ENCODE peak calls at places on chromosome 14, in five cellular contexts. One of them, this sample, is unnamed.
A peak's percentile ranks its signal among the peaks of the same experiment; 100 is the strongest.

GRCh38 chr14:72064501-72064900 is 132.3 kb downstream of the RGS6 start:
- DNase-seq in GM13977: no peak
- DNase-seq in tibial artery: no peak
- DNase-seq in HFFc6: no peak
- DNase-seq in IMR-90: no peak
- DNase-seq in this sample: no peak

GRCh38 chr14:68293404-68293803 is 473.8 kb downstream of the RAD51B start:
- DNase-seq in GM13977: no peak
- DNase-seq in tibial artery: no peak
- DNase-seq in HFFc6: no peak
- DNase-seq in IMR-90: no peak
- DNase-seq in this sample: no peak

GRCh38 chr14:104378636-104379225 is 200.8 kb upstream of the C14orf180 start:
- DNase-seq in GM13977: no peak
- DNase-seq in tibial artery: no peak
- DNase-seq in HFFc6: no peak
- DNase-seq in IMR-90: no peak
- DNase-seq in this sample: no peak

GRCh38 chr14:68547305-68548193 is 245.3 kb downstream of the ZFP36L1 start:
- DNase-seq in GM13977: no peak
- DNase-seq in tibial artery: peak; percentile 95
- DNase-seq in HFFc6: peak; percentile 94
- DNase-seq in IMR-90: peak; percentile 93
- DNase-seq in this sample: no peak

GRCh38 chr14:22159968-22160367 is 429.1 kb downstream of the DAD1 start:
- DNase-seq in GM13977: no peak
- DNase-seq in tibial artery: no peak
- DNase-seq in HFFc6: no peak
- DNase-seq in IMR-90: no peak
- DNase-seq in this sample: no peak

GRCh38 chr14:64727551-64728071 is 23.4 kb downstream of the PLEKHG3 start:
- DNase-seq in GM13977: no peak
- DNase-seq in tibial artery: peak; percentile 80
- DNase-seq in HFFc6: no peak
- DNase-seq in IMR-90: no peak
- DNase-seq in this sample: no peak

GRCh38 chr14:64946310-64947045 is 3.9 kb upstream of the GPX2 start:
- DNase-seq in GM13977: no peak
- DNase-seq in tibial artery: no peak
- DNase-seq in HFFc6: no peak
- DNase-seq in IMR-90: no peak
- DNase-seq in this sample: no peak

GRCh38 chr14:104956290-104956890 is 21.8 kb downstream of the AHNAK2 start:
- DNase-seq in GM13977: no peak
- DNase-seq in tibial artery: peak; percentile 60
- DNase-seq in HFFc6: no peak
- DNase-seq in IMR-90: no peak
- DNase-seq in this sample: no peak

GRCh38 chr14:91116913-91117588 is 3.2 kb downstream of the DGLUCY start:
- DNase-seq in GM13977: no peak
- DNase-seq in tibial artery: no peak
- DNase-seq in HFFc6: no peak
- DNase-seq in IMR-90: no peak
- DNase-seq in this sample: no peak

GRCh38 chr14:105733081-105734065 is 207.0 kb downstream of the TMEM121 start:
- DNase-seq in GM13977: peak; percentile 9
- DNase-seq in tibial artery: no peak
- DNase-seq in HFFc6: no peak
- DNase-seq in IMR-90: no peak
- DNase-seq in this sample: no peak

GRCh38 chr14:23041729-23042128 is 283 bp upstream of the PSMB11 start:
- DNase-seq in GM13977: no peak
- DNase-seq in tibial artery: no peak
- DNase-seq in HFFc6: peak; percentile 34
- DNase-seq in IMR-90: peak; percentile 68
- DNase-seq in this sample: no peak

GRCh38 chr14:21923820-21924219 is 250.2 kb upstream of the OR4E1 start:
- DNase-seq in GM13977: no peak
- DNase-seq in tibial artery: no peak
- DNase-seq in HFFc6: no peak
- DNase-seq in IMR-90: no peak
- DNase-seq in this sample: no peak

GRCh38 chr14:98293527-98293926 is 978.5 kb downstream of the BCL11B start:
- DNase-seq in GM13977: no peak
- DNase-seq in tibial artery: no peak
- DNase-seq in HFFc6: no peak
- DNase-seq in IMR-90: no peak
- DNase-seq in this sample: no peak

GRCh38 chr14:90900712-90901111 is 84.5 kb upstream of the TTC7B start:
- DNase-seq in GM13977: no peak
- DNase-seq in tibial artery: no peak
- DNase-seq in HFFc6: no peak
- DNase-seq in IMR-90: peak; percentile 19
- DNase-seq in this sample: no peak

GRCh38 chr14:75163677-75164076 is 12.7 kb downstream of the TMED10 start:
- DNase-seq in GM13977: no peak
- DNase-seq in tibial artery: no peak
- DNase-seq in HFFc6: no peak
- DNase-seq in IMR-90: no peak
- DNase-seq in this sample: no peak

GRCh38 chr14:86654558-86655184 is 1124.7 kb downstream of the FLRT2 start:
- DNase-seq in GM13977: peak; percentile 7
- DNase-seq in tibial artery: no peak
- DNase-seq in HFFc6: peak; percentile 16
- DNase-seq in IMR-90: peak; percentile 26
- DNase-seq in this sample: no peak

GRCh38 chr14:86022031-86022629 is 492.2 kb downstream of the FLRT2 start:
- DNase-seq in GM13977: no peak
- DNase-seq in tibial artery: no peak
- DNase-seq in HFFc6: peak; percentile 16
- DNase-seq in IMR-90: peak; percentile 84
- DNase-seq in this sample: no peak

GRCh38 chr14:57057803-57058202 is 210.9 kb downstream of the EXOC5 start:
- DNase-seq in GM13977: peak; percentile 6
- DNase-seq in tibial artery: no peak
- DNase-seq in HFFc6: no peak
- DNase-seq in IMR-90: no peak
- DNase-seq in this sample: no peak

GRCh38 chr14:29927596-29928341 is at the start of gene PRKD1:
- DNase-seq in GM13977: no peak
- DNase-seq in tibial artery: peak; percentile 80
- DNase-seq in HFFc6: peak; percentile 41
- DNase-seq in IMR-90: peak; percentile 62
- DNase-seq in this sample: peak; percentile 50

GRCh38 chr14:30834353-30834752 is 40.0 kb upstream of the COCH start:
- DNase-seq in GM13977: no peak
- DNase-seq in tibial artery: no peak
- DNase-seq in HFFc6: no peak
- DNase-seq in IMR-90: no peak
- DNase-seq in this sample: no peak

GRCh38 chr14:64692597-64693350 is 11.4 kb upstream of the PLEKHG3 start:
- DNase-seq in GM13977: no peak
- DNase-seq in tibial artery: no peak
- DNase-seq in HFFc6: no peak
- DNase-seq in IMR-90: no peak
- DNase-seq in this sample: no peak

GRCh38 chr14:91119556-91120311 is 5.9 kb downstream of the DGLUCY start:
- DNase-seq in GM13977: no peak
- DNase-seq in tibial artery: no peak
- DNase-seq in HFFc6: peak; percentile 79
- DNase-seq in IMR-90: peak; percentile 89
- DNase-seq in this sample: no peak

GRCh38 chr14:44149597-44149996 is 357.5 kb downstream of the FSCB start:
- DNase-seq in GM13977: no peak
- DNase-seq in tibial artery: no peak
- DNase-seq in HFFc6: no peak
- DNase-seq in IMR-90: no peak
- DNase-seq in this sample: no peak
- TF ChIP-seq CTCF in GM13977: peak; percentile 45
- TF ChIP-seq CTCF in tibial artery: no peak
- TF ChIP-seq CTCF in HFFc6: no peak
- TF ChIP-seq CTCF in IMR-90: no peak
- TF ChIP-seq CTCF in this sample: peak; percentile 64

DNA sequence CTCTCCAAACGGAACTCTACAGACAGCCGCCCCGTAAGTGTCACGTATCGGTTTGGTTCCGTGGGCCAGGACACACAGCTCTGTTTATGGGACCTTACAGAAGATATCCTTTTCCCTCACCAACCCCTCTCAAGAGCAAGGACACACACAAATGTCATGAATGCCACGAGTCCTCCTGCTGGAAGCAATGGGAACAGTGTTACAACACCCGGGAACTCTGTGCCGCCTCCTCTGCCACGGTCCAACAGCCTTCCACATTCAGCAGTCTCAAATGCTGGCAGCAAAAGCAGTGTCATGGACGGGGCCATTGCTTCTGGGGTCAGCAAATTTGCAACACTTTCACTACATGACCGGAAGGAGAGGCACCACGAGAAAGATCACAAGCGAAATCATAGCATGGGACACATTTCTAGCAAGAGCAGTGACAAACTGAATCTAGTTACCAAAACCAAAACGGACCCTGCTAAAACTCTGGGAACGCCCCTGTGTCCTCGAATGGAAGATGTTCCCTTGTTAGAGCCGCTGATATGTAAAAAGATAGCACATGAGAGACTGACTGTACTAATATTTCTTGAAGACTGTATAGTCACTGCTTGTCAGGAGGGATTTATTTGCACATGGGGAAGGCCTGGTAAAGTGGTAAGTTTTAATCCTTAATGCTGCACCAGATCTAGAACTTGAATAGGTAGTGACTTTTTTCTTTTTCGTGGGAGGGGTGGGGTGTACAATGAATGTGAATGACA is 69.7 kb downstream of the WDR20 start:
- DNase-seq in GM13977: no peak
- DNase-seq in tibial artery: peak; percentile 50
- DNase-seq in HFFc6: peak; percentile 47
- DNase-seq in IMR-90: peak; percentile 28
- DNase-seq in this sample: no peak
- TF ChIP-seq CTCF in GM13977: no peak
- TF ChIP-seq CTCF in tibial artery: no peak
- TF ChIP-seq CTCF in HFFc6: peak; percentile 66
- TF ChIP-seq CTCF in IMR-90: peak; percentile 22
- TF ChIP-seq CTCF in this sample: peak; percentile 24

DNA sequence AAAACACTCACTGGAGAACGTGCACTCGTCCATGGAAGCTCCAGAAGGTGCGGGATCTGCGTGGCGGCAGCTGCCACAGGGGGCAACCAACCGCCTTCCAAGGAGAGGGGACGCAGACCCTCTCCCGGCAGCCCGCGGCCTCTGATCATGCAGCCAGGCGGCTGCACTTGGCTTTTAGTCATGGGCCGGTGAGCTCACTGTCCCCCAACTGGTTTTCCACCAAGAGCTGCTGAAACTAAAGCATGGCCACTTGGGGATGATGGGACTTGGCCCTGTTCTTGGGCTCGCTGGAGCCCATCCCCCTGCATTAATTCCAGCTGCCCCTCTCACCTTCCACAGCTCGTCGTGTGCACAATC is 39.1 kb downstream of the CCDC85C start:
- DNase-seq in GM13977: no peak
- DNase-seq in tibial artery: no peak
- DNase-seq in HFFc6: no peak
- DNase-seq in IMR-90: no peak
- DNase-seq in this sample: no peak
- TF ChIP-seq CTCF in GM13977: no peak
- TF ChIP-seq CTCF in tibial artery: no peak
- TF ChIP-seq CTCF in HFFc6: no peak
- TF ChIP-seq CTCF in IMR-90: no peak
- TF ChIP-seq CTCF in this sample: no peak

GRCh38 chr14:60485057-60485599 is 735 bp downstream of the C14orf39 start:
- DNase-seq in GM13977: no peak
- DNase-seq in tibial artery: no peak
- DNase-seq in HFFc6: no peak
- DNase-seq in IMR-90: no peak
- DNase-seq in this sample: no peak

GRCh38 chr14:60485600-60486251 is at the start of gene C14orf39:
- DNase-seq in GM13977: peak; percentile 24
- DNase-seq in tibial artery: peak; percentile 59
- DNase-seq in HFFc6: no peak
- DNase-seq in IMR-90: peak; percentile 65
- DNase-seq in this sample: no peak

GRCh38 chr14:60487211-60487610 is 1.3 kb upstream of the C14orf39 start:
- DNase-seq in GM13977: no peak
- DNase-seq in tibial artery: no peak
- DNase-seq in HFFc6: no peak
- DNase-seq in IMR-90: no peak
- DNase-seq in this sample: no peak

GRCh38 chr14:60490270-60490669 is 4.4 kb upstream of the C14orf39 start:
- DNase-seq in GM13977: no peak
- DNase-seq in tibial artery: no peak
- DNase-seq in HFFc6: no peak
- DNase-seq in IMR-90: no peak
- DNase-seq in this sample: no peak

GRCh38 chr14:60488175-60488574 is 2.3 kb upstream of the C14orf39 start:
- DNase-seq in GM13977: no peak
- DNase-seq in tibial artery: no peak
- DNase-seq in HFFc6: no peak
- DNase-seq in IMR-90: no peak
- DNase-seq in this sample: no peak
- TF ChIP-seq CTCF in GM13977: no peak
- TF ChIP-seq CTCF in tibial artery: no peak
- TF ChIP-seq CTCF in HFFc6: peak; percentile 56
- TF ChIP-seq CTCF in IMR-90: peak; percentile 35
- TF ChIP-seq CTCF in this sample: peak; percentile 47

DNA sequence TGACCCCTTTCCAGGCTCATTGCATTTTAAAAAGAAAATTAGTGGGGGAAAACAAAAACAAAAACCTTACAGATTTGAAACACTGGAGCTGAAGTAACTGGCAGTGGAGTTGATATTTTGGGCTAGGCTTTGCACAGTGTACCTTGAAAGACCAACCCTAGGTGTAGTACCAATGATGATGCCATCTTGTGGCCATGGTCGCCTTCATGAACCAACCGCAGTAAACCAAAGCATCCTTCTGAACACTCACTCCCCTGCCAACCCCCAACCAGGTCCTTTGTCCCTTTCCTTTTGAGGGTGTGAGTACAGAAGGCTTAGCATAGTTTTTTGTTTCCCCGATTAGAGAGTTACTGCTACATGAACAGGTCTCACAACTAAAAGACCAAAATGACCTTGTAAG is 5.9 kb downstream of the TOMM20L start:
- DNase-seq in GM13977: no peak
- DNase-seq in tibial artery: no peak
- DNase-seq in HFFc6: no peak
- DNase-seq in IMR-90: no peak
- DNase-seq in this sample: no peak
- TF ChIP-seq CTCF in GM13977: peak; percentile 7
- TF ChIP-seq CTCF in tibial artery: no peak
- TF ChIP-seq CTCF in HFFc6: peak; percentile 13
- TF ChIP-seq CTCF in IMR-90: no peak
- TF ChIP-seq CTCF in this sample: no peak